ENCODE peak calls at places on chromosomes 1 and 21, in nine cellular contexts. D, Y, N, J, C, V, M, T and K are unnamed samples.

GRCh38 chr1:87398644-87399043 is 70.0 kb downstream of the LMO4 start:
- DNase-seq in D (no peak), Y (no peak), N (no peak), J (no peak), C (no peak), V (peak; percentile 89), M (no peak), T (peak; percentile 77), K (no peak)

GRCh38 chr21:20110368-20110767 is 887.8 kb upstream of the NCAM2 start:
- DNase-seq in D (no peak), Y (no peak), N (no peak), J (no peak), C (no peak), V (no peak), M (no peak), T (no peak), K (no peak)

GRCh38 chr1:41023279-41023990 is 1.9 kb upstream of the SLFNL1 start:
- DNase-seq in D (no peak), Y (no peak), N (no peak), J (no peak), C (no peak), V (peak; percentile 20), M (no peak), T (no peak), K (no peak)

GRCh38 chr1:156524481-156524869 is 23.9 kb upstream of the MEF2D start:
- DNase-seq in D (no peak), Y (no peak), N (no peak), J (peak; percentile 8), C (no peak), V (no peak), M (no peak), T (no peak), K (no peak)

GRCh38 chr1:76162254-76162653 is 87.7 kb downstream of the ST6GALNAC3 start:
- DNase-seq in D (no peak), Y (no peak), N (no peak), J (no peak), C (no peak), V (no peak), M (no peak), T (no peak), K (no peak)

GRCh38 chr1:203287109-203287893 is 18.0 kb upstream of the BTG2 start:
- DNase-seq in D (no peak), Y (no peak), N (peak; percentile 82), J (peak; percentile 88), C (peak; percentile 57), V (no peak), M (peak; percentile 58), T (no peak), K (peak; percentile 88)

GRCh38 chr1:208045410-208046252 is 134.7 kb upstream of the CD34 start:
- DNase-seq in D (no peak), Y (no peak), N (no peak), J (no peak), C (no peak), V (no peak), M (peak; percentile 63), T (no peak), K (no peak)

GRCh38 chr1:68010543-68010942 is 39.9 kb downstream of the DIRAS3 start:
- DNase-seq in D (no peak), Y (no peak), N (no peak), J (no peak), C (no peak), V (no peak), M (no peak), T (peak; percentile 46), K (no peak)

GRCh38 chr1:244096691-244097090 is 45.6 kb downstream of the ZBTB18 start:
- DNase-seq in D (no peak), Y (no peak), N (no peak), J (no peak), C (no peak), V (no peak), M (no peak), T (no peak), K (no peak)

GRCh38 chr1:210099921-210100320 is 132.7 kb upstream of the SERTAD4 start:
- DNase-seq in D (no peak), Y (no peak), N (no peak), J (no peak), C (no peak), V (no peak), M (no peak), T (no peak), K (no peak)

GRCh38 chr1:66182551-66183178 is 351.3 kb upstream of the SGIP1 start:
- DNase-seq in D (no peak), Y (no peak), N (peak; percentile 78), J (no peak), C (peak; percentile 61), V (peak; percentile 94), M (no peak), T (peak; percentile 81), K (peak; percentile 44)

GRCh38 chr1:201724039-201724759 is 104.8 kb upstream of the IPO9 start:
- DNase-seq in D (no peak), Y (no peak), N (no peak), J (no peak), C (no peak), V (no peak), M (no peak), T (no peak), K (no peak)

GRCh38 chr1:105138445-105138821 is 1388.7 kb downstream of the AMY1C start:
- DNase-seq in D (no peak), Y (no peak), N (no peak), J (no peak), C (no peak), V (no peak), M (peak; percentile 44), T (no peak), K (no peak)

GRCh38 chr21:41966341-41966833 is 12.6 kb upstream of the C2CD2 start:
- DNase-seq in D (no peak), Y (peak; percentile 13), N (no peak), J (no peak), C (no peak), V (peak; percentile 50), M (no peak), T (peak; percentile 24), K (no peak)

GRCh38 chr1:35298464-35298863 is 30.0 kb downstream of the ZMYM4 start:
- DNase-seq in D (no peak), Y (peak; percentile 10), N (no peak), J (no peak), C (peak; percentile 23), V (peak; percentile 44), M (peak; percentile 16), T (peak; percentile 36), K (peak; percentile 42)

DNA sequence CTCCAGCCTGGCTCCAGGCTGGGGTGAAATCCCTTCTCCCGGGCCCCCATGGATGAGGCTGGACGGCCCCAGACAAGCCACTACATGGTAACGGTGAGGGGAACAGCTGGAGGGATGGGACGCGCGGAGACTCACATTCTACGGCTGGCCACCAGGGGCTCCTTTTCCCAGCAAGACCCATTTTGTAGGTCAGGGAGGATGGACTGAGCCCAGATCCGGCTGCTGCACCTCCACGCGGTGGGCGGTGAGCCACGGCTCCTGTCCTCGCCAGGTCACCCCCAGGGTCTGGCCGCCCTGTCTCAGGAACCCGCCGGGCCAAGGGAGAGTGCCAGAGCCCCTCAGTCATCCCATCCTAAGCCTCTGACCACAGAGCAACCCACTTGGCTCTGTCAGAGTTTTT is 75.0 kb upstream of the ACTRT2 start:
- DNase-seq in D (no peak), Y (no peak), N (peak; percentile 34), J (no peak), C (no peak), V (no peak), M (no peak), T (no peak), K (no peak)
- H3K27me3 ChIP-seq in D (no peaks in the 10 kb centered on the region), Y (peaks cover 28% of the 10 kb centered on the region), N (peaks cover 67% of the 10 kb centered on the region), J (peaks cover 36% of the 10 kb centered on the region), C (no peaks in the 10 kb centered on the region), V (no peaks in the 10 kb centered on the region), M (no peaks in the 10 kb centered on the region), T (no peaks in the 10 kb centered on the region), K (no peaks in the 10 kb centered on the region)

GRCh38 chr1:36484099-36484498 is 1.4 kb upstream of the CSF3R start:
- DNase-seq in D (no peak), Y (no peak), N (peak; percentile 21), J (no peak), C (no peak), V (no peak), M (no peak), T (no peak), K (no peak)

GRCh38 chr1:36481091-36481490 is 1.6 kb downstream of the CSF3R start:
- DNase-seq in D (no peak), Y (no peak), N (peak; percentile 65), J (peak; percentile 50), C (no peak), V (no peak), M (no peak), T (no peak), K (no peak)

GRCh38 chr1:36482724-36483388 is at the start of gene CSF3R:
- DNase-seq in D (peak; percentile 20), Y (no peak), N (peak; percentile 64), J (peak; percentile 81), C (no peak), V (no peak), M (no peak), T (no peak), K (no peak)

GRCh38 chr1:36480161-36480560 is 2.6 kb downstream of the CSF3R start:
- DNase-seq in D (no peak), Y (no peak), N (peak; percentile 40), J (peak; percentile 32), C (no peak), V (no peak), M (no peak), T (no peak), K (no peak)

GRCh38 chr1:36481771-36482723 is 666 bp downstream of the CSF3R start:
- DNase-seq in D (no peak), Y (no peak), N (peak; percentile 37), J (no peak), C (no peak), V (no peak), M (no peak), T (no peak), K (no peak)
- H3K4me3 ChIP-seq in D (peak overlapping the region; percentile 20), Y (peak overlapping the region; percentile 0), N (peak overlapping the region; percentile 30), J (peak overlapping the region; percentile 48), C (no peak overlapping the region), V (no peak overlapping the region), M (no peak overlapping the region), T (no peak overlapping the region), K (no peak overlapping the region)

DNA sequence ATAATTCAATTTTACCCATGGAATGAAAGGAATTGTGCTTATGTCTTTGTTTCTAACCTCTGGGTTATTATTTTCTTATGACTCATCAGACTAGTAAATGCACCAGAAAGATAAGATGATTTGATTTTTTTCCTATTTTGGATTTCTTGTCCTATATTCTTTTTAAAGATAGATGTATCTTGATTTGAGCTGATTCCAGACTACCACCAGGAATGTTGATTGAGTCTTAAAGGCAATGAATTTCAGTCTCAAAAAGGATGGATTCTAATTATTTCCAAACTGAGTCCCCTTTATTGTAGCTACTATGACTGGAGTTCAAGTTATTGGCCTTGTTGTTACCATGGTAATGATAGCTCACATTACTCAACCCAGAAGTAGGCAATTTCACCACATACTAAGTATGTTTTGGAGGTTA is 95.8 kb upstream of the RGS4 start:
- DNase-seq in D (no peak), Y (no peak), N (no peak), J (no peak), C (no peak), V (peak; percentile 96), M (no peak), T (peak; percentile 90), K (no peak)
- H3K27ac ChIP-seq in D (no peak overlapping the region), Y (no peak overlapping the region), N (no peak overlapping the region), J (no peak overlapping the region), C (no peak overlapping the region), V (peak overlapping the region; percentile 2), M (no peak overlapping the region), T (no peak overlapping the region), K (no peak overlapping the region)

GRCh38 chr1:117633068-117633345 is 27.2 kb downstream of the TENT5C start:
- DNase-seq in D (no peak), Y (no peak), N (no peak), J (no peak), C (no peak), V (no peak), M (no peak), T (no peak), K (no peak)
- H3K27me3 ChIP-seq in D (no peaks in the 10 kb centered on the region), Y (no peaks in the 10 kb centered on the region), N (no peaks in the 10 kb centered on the region), J (no peaks in the 10 kb centered on the region), C (no peaks in the 10 kb centered on the region), V (peaks cover 2% of the 10 kb centered on the region), M (no peaks in the 10 kb centered on the region), T (no peaks in the 10 kb centered on the region), K (no peaks in the 10 kb centered on the region)